ENCODE peak calls at places on chromosome 7, in ten cellular contexts. Z, U, H, X, O, J, Q, R, F and S are unnamed samples.

GRCh38 chr7:44573464-44574285 is at the start of gene DDX56:
- DNase-seq in Z (peak), U (peak), H (peak), X (peak), O (peak), J (peak), Q (peak), R (peak), F (peak), S (peak)

GRCh38 chr7:90594791-90595317 is 1.3 kb upstream of the CDK14 start:
- DNase-seq in Z (no peak), U (no peak), H (no peak), X (no peak), O (peak), J (no peak), Q (peak), R (peak), F (no peak), S (peak)

GRCh38 chr7:106737202-106737562 is 76.2 kb upstream of the CCDC71L start:
- DNase-seq in Z (no peak), U (no peak), H (no peak), X (no peak), O (no peak), J (no peak), Q (no peak), R (peak), F (no peak), S (no peak)

GRCh38 chr7:68439897-68440296 is 1158.4 kb upstream of the AUTS2 start:
- DNase-seq in Z (no peak), U (no peak), H (no peak), X (no peak), O (no peak), J (no peak), Q (no peak), R (no peak), F (no peak), S (no peak)

GRCh38 chr7:7923818-7924217 is 44.8 kb upstream of the GLCCI1 start:
- DNase-seq in Z (no peak), U (no peak), H (no peak), X (no peak), O (no peak), J (no peak), Q (no peak), R (no peak), F (no peak), S (no peak)

GRCh38 chr7:14095233-14095950 is 105.9 kb upstream of the ETV1 start:
- DNase-seq in Z (no peak), U (no peak), H (no peak), X (no peak), O (no peak), J (no peak), Q (no peak), R (no peak), F (no peak), S (no peak)

GRCh38 chr7:102322202-102322715 is 34.0 kb downstream of the SPDYE6 start:
- DNase-seq in Z (no peak), U (no peak), H (no peak), X (no peak), O (no peak), J (peak), Q (peak), R (no peak), F (no peak), S (no peak)

GRCh38 chr7:47571355-47572100 is 10.4 kb downstream of the TNS3 start:
- DNase-seq in Z (peak), U (peak), H (peak), X (no peak), O (peak), J (peak), Q (no peak), R (peak), F (no peak), S (peak)

GRCh38 chr7:102170417-102170970 is 116.2 kb upstream of the SH2B2 start:
- DNase-seq in Z (no peak), U (no peak), H (no peak), X (no peak), O (no peak), J (no peak), Q (peak), R (peak), F (no peak), S (no peak)

DNA sequence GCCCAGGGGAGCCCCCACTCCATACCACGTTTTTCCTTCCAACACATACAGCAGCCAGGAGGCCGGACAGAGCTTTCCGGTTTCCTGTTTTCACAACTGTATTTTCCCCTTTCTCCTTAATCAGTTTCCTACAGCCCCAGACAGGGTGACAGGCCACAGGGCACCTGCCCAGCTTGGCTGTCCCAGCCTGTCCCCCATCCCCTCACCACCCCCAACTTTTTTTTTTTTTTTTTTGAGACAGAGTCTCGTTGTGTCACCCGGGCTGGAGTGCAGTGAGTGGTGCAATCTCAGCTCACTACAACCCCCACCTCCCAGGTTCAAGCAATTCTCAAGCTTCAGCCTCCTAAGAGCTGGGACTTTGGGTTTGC is 10.3 kb upstream of the HSPB1 start:
- DNase-seq in Z (no peak), U (peak), H (no peak), X (no peak), O (no peak), J (no peak), Q (no peak), R (peak), F (no peak), S (no peak)
- H3K4me3 ChIP-seq in Z (peak), U (peak), H (peak), X (no peak), O (no peak), J (peak), Q (no peak), R (peak), F (no peak), S (no peak)

GRCh38 chr7:28328161-28328560 is 84.2 kb upstream of the CREB5 start:
- DNase-seq in Z (no peak), U (no peak), H (no peak), X (no peak), O (no peak), J (no peak), Q (no peak), R (no peak), F (no peak), S (no peak)

GRCh38 chr7:28328822-28329615 is 83.3 kb upstream of the CREB5 start:
- DNase-seq in Z (no peak), U (no peak), H (no peak), X (no peak), O (no peak), J (no peak), Q (no peak), R (no peak), F (no peak), S (no peak)

GRCh38 chr7:28332031-28332430 is 80.3 kb upstream of the CREB5 start:
- DNase-seq in Z (no peak), U (no peak), H (no peak), X (no peak), O (no peak), J (no peak), Q (no peak), R (no peak), F (no peak), S (no peak)

GRCh38 chr7:28329616-28330373 is 82.5 kb upstream of the CREB5 start:
- DNase-seq in Z (no peak), U (no peak), H (no peak), X (peak), O (no peak), J (no peak), Q (no peak), R (peak), F (peak), S (no peak)

GRCh38 chr7:28330384-28331070 is 81.8 kb upstream of the CREB5 start:
- DNase-seq in Z (no peak), U (no peak), H (no peak), X (no peak), O (no peak), J (no peak), Q (no peak), R (peak), F (no peak), S (peak)
- H3K4me3 ChIP-seq in Z (no peak), U (no peak), H (no peak), X (peak), O (no peak), J (no peak), Q (no peak), R (no peak), F (peak), S (no peak)

DNA sequence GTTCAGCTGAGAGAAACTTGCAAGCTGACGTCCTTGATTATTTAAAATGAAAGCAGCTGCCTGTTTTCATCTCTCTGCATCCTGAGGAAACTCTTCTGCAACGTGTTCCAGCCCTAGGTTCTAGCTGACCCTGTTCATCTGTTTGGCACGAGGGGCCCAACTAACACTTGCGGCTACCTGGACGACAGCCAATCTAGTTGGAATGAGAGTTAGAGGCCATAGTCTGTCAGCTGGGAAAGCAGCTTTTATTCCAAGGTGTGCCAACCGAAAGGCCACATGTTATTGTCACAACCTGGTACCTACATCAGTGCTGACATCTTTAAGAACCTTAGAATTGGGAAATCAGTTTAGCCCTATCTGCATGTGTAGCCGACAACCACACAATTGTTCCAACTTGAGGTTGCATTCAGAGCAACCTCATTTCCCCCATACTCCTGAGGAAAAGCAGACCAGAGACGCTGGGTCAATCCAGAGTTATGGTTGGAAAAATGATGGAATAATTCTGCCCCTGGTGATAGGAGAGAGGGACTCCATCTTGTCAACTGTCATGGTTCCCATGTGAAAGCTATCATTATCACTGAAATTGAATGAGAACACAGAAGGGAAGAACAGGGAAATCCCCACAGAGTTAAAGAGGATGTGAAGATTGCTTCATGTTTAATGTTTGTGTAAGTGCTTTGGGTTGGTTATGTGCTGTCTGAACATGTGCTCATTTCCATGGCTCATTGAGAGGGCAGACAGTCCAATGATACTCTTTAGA is 121.6 kb downstream of the EGFR start:
- DNase-seq in Z (no peak), U (no peak), H (no peak), X (no peak), O (no peak), J (no peak), Q (no peak), R (peak), F (no peak), S (peak)
- H3K4me3 ChIP-seq in Z (no peak), U (no peak), H (no peak), X (no peak), O (no peak), J (no peak), Q (no peak), R (no peak), F (no peak), S (no peak)

GRCh38 chr7:42440951-42441350 is 203.9 kb upstream of the GLI3 start:
- DNase-seq in Z (no peak), U (no peak), H (no peak), X (no peak), O (no peak), J (no peak), Q (no peak), R (no peak), F (no peak), S (no peak)
- H3K4me3 ChIP-seq in Z (no peak), U (no peak), H (no peak), X (no peak), O (no peak), J (no peak), Q (no peak), R (no peak), F (no peak), S (no peak)

GRCh38 chr7:33979300-33979806 is 74.0 kb downstream of the BMPER start:
- DNase-seq in Z (no peak), U (no peak), H (no peak), X (no peak), O (no peak), J (no peak), Q (no peak), R (no peak), F (no peak), S (no peak)
- H3K4me3 ChIP-seq in Z (no peak), U (no peak), H (no peak), X (no peak), O (no peak), J (no peak), Q (no peak), R (no peak), F (no peak), S (no peak)

GRCh38 chr7:3259711-3260424 is 41.2 kb upstream of the SDK1 start:
- DNase-seq in Z (peak), U (no peak), H (no peak), X (no peak), O (no peak), J (no peak), Q (no peak), R (peak), F (no peak), S (no peak)
- H3K4me3 ChIP-seq in Z (peak), U (peak), H (peak), X (no peak), O (no peak), J (peak), Q (no peak), R (peak), F (no peak), S (peak)